ENCODE peak calls at places on chromosomes 4 and X, in five cellular contexts. One of them, this sample, is unnamed.
A peak's percentile ranks its signal among the peaks of the same experiment; 100 is the strongest.

GRCh38 chr4:168621806-168622589 is 125.1 kb downstream of the PALLD start:
- DNase-seq in dorsolateral prefrontal cortex: no peak
- DNase-seq in stimulated activated CD4-positive, alpha-beta T cell treated with anti-CD3 and anti-CD28 coated beads, Interleukin-12 subunit alpha, Interleukin-12 subunit beta, amount 100 ng/mL, for 48 hours: no peak
- DNase-seq in sigmoid colon: no peak
- DNase-seq in renal cortical epithelial cell: peak; percentile 70
- DNase-seq in this sample: no peak

GRCh38 chrX:9885150-9885549 is 82.0 kb upstream of the CLDN34 start:
- DNase-seq in sigmoid colon: no peak
- DNase-seq in dorsolateral prefrontal cortex: no peak
- DNase-seq in renal cortical epithelial cell: peak; percentile 31
- DNase-seq in stimulated activated CD4-positive, alpha-beta T cell treated with anti-CD3 and anti-CD28 coated beads, Interleukin-12 subunit alpha, Interleukin-12 subunit beta, amount 100 ng/mL, for 48 hours: peak; percentile 43
- DNase-seq in this sample: peak; percentile 77

GRCh38 chrX:8349816-8350544 is 114.7 kb upstream of the VCX3B start:
- DNase-seq in stimulated activated CD4-positive, alpha-beta T cell treated with anti-CD3 and anti-CD28 coated beads, Interleukin-12 subunit alpha, Interleukin-12 subunit beta, amount 100 ng/mL, for 48 hours: no peak
- DNase-seq in sigmoid colon: no peak
- DNase-seq in dorsolateral prefrontal cortex: no peak
- DNase-seq in renal cortical epithelial cell: no peak
- DNase-seq in this sample: no peak

GRCh38 chr4:2638730-2639129 is 102.3 kb downstream of the FAM193A start:
- DNase-seq in renal cortical epithelial cell: no peak
- DNase-seq in stimulated activated CD4-positive, alpha-beta T cell treated with anti-CD3 and anti-CD28 coated beads, Interleukin-12 subunit alpha, Interleukin-12 subunit beta, amount 100 ng/mL, for 48 hours: no peak
- DNase-seq in sigmoid colon: peak; percentile 14
- DNase-seq in dorsolateral prefrontal cortex: no peak
- DNase-seq in this sample: no peak

GRCh38 chrX:153631346-153631745 is 15.7 kb upstream of the DUSP9 start:
- DNase-seq in renal cortical epithelial cell: no peak
- DNase-seq in dorsolateral prefrontal cortex: no peak
- DNase-seq in sigmoid colon: no peak
- DNase-seq in stimulated activated CD4-positive, alpha-beta T cell treated with anti-CD3 and anti-CD28 coated beads, Interleukin-12 subunit alpha, Interleukin-12 subunit beta, amount 100 ng/mL, for 48 hours: no peak
- DNase-seq in this sample: no peak

GRCh38 chr4:150722908-150723362 is 141.0 kb downstream of the MAB21L2 start:
- DNase-seq in renal cortical epithelial cell: peak; percentile 54
- DNase-seq in dorsolateral prefrontal cortex: no peak
- DNase-seq in stimulated activated CD4-positive, alpha-beta T cell treated with anti-CD3 and anti-CD28 coated beads, Interleukin-12 subunit alpha, Interleukin-12 subunit beta, amount 100 ng/mL, for 48 hours: no peak
- DNase-seq in sigmoid colon: peak; percentile 85
- DNase-seq in this sample: peak; percentile 8

GRCh38 chrX:37652589-37653271 is 32.9 kb upstream of the XK start:
- DNase-seq in stimulated activated CD4-positive, alpha-beta T cell treated with anti-CD3 and anti-CD28 coated beads, Interleukin-12 subunit alpha, Interleukin-12 subunit beta, amount 100 ng/mL, for 48 hours: no peak
- DNase-seq in renal cortical epithelial cell: no peak
- DNase-seq in sigmoid colon: no peak
- DNase-seq in dorsolateral prefrontal cortex: no peak
- DNase-seq in this sample: no peak

GRCh38 chrX:55593756-55594257 is 29.4 kb upstream of the FOXR2 start:
- DNase-seq in renal cortical epithelial cell: no peak
- DNase-seq in sigmoid colon: no peak
- DNase-seq in dorsolateral prefrontal cortex: no peak
- DNase-seq in stimulated activated CD4-positive, alpha-beta T cell treated with anti-CD3 and anti-CD28 coated beads, Interleukin-12 subunit alpha, Interleukin-12 subunit beta, amount 100 ng/mL, for 48 hours: no peak
- DNase-seq in this sample: no peak

GRCh38 chr4:142845293-142846070 is 619 bp downstream of the INPP4B start:
- DNase-seq in stimulated activated CD4-positive, alpha-beta T cell treated with anti-CD3 and anti-CD28 coated beads, Interleukin-12 subunit alpha, Interleukin-12 subunit beta, amount 100 ng/mL, for 48 hours: no peak
- DNase-seq in sigmoid colon: peak; percentile 62
- DNase-seq in renal cortical epithelial cell: no peak
- DNase-seq in dorsolateral prefrontal cortex: no peak
- DNase-seq in this sample: peak; percentile 54

GRCh38 chr4:113641025-113641431 is 120.5 kb downstream of the CAMK2D start:
- DNase-seq in renal cortical epithelial cell: no peak
- DNase-seq in stimulated activated CD4-positive, alpha-beta T cell treated with anti-CD3 and anti-CD28 coated beads, Interleukin-12 subunit alpha, Interleukin-12 subunit beta, amount 100 ng/mL, for 48 hours: no peak
- DNase-seq in sigmoid colon: no peak
- DNase-seq in dorsolateral prefrontal cortex: no peak
- DNase-seq in this sample: no peak

GRCh38 chr4:172705565-172705964 is 463.0 kb upstream of the GALNT7 start:
- DNase-seq in renal cortical epithelial cell: no peak
- DNase-seq in sigmoid colon: no peak
- DNase-seq in dorsolateral prefrontal cortex: no peak
- DNase-seq in stimulated activated CD4-positive, alpha-beta T cell treated with anti-CD3 and anti-CD28 coated beads, Interleukin-12 subunit alpha, Interleukin-12 subunit beta, amount 100 ng/mL, for 48 hours: no peak
- DNase-seq in this sample: no peak